ENCODE peak calls at places on chromosomes 4 and X, in six cellular contexts. B is heart left ventricle, V is GM12878, J is adrenal gland, U is IMR-90, M is breast epithelium. E is an unnamed sample.
A peak's percentile ranks its signal among the peaks of the same experiment; 100 is the strongest.

GRCh38 chr4:84920591-84920990 is 45.9 kb downstream of the WDFY3 start:
- DNase-seq in B (no peak), V (no peak), J (no peak), U (peak; percentile 78), M (no peak), E (no peak)

GRCh38 chr4:163157157-163157556 is 9.5 kb downstream of the NAF1 start:
- DNase-seq in B (no peak), V (no peak), J (no peak), U (peak; percentile 88), M (no peak), E (no peak)

GRCh38 chrX:151488677-151489076 is 74.8 kb upstream of the PASD1 start:
- DNase-seq in B (no peak), V (no peak), J (peak; percentile 51), U (no peak), M (no peak), E (no peak)

GRCh38 chrX:119784747-119785446 is 6.5 kb downstream of the RPL39 start:
- DNase-seq in B (no peak), V (no peak), J (peak; percentile 52), U (peak; percentile 23), M (no peak), E (no peak)

GRCh38 chr4:110487873-110488272 is 11.9 kb downstream of the ENPEP start:
- DNase-seq in B (no peak), V (no peak), J (no peak), U (no peak), M (no peak), E (no peak)

GRCh38 chr4:66769436-66769835 is 775.9 kb downstream of the CENPC start:
- DNase-seq in B (no peak), V (no peak), J (no peak), U (no peak), M (no peak), E (no peak)

GRCh38 chr4:107564326-107564725 is 155.7 kb downstream of the PAPSS1 start:
- DNase-seq in B (no peak), V (no peak), J (no peak), U (no peak), M (no peak), E (no peak)

GRCh38 chrX:108945883-108946523 is 209.6 kb upstream of the IRS4 start:
- DNase-seq in B (no peak), V (no peak), J (no peak), U (no peak), M (no peak), E (no peak)

GRCh38 chr4:141131738-141132688 is 1.3 kb downstream of the RNF150 start:
- DNase-seq in B (peak; percentile 31), V (no peak), J (peak; percentile 65), U (peak; percentile 20), M (no peak), E (no peak)

GRCh38 chrX:10047631-10048030 is 80.5 kb downstream of the CLDN34 start:
- DNase-seq in B (no peak), V (no peak), J (no peak), U (no peak), M (peak; percentile 39), E (no peak)

GRCh38 chr4:153220709-153221367 is 16.6 kb downstream of the TRIM2 start:
- DNase-seq in B (no peak), V (no peak), J (no peak), U (peak; percentile 64), M (no peak), E (no peak)

GRCh38 chr4:175646802-175647201 is 165.3 kb downstream of the GPM6A start:
- DNase-seq in B (no peak), V (no peak), J (no peak), U (no peak), M (no peak), E (no peak)

GRCh38 chr4:38605794-38606586 is 58.0 kb upstream of the KLF3 start:
- DNase-seq in B (no peak), V (no peak), J (no peak), U (no peak), M (no peak), E (no peak)

GRCh38 chr4:158578476-158578875 is 56.8 kb downstream of the RXFP1 start:
- DNase-seq in B (no peak), V (no peak), J (no peak), U (peak; percentile 51), M (no peak), E (no peak)

GRCh38 chr4:107721436-107722090 is 1.5 kb upstream of the PAPSS1 start:
- DNase-seq in B (no peak), V (no peak), J (no peak), U (no peak), M (no peak), E (no peak)

GRCh38 chr4:1593038-1593417 is 91.1 kb downstream of the FAM53A start:
- DNase-seq in B (no peak), V (no peak), J (no peak), U (no peak), M (no peak), E (no peak)

GRCh38 chrX:153645151-153645550 is 1.9 kb upstream of the DUSP9 start:
- DNase-seq in B (no peak), V (no peak), J (no peak), U (no peak), M (no peak), E (no peak)

GRCh38 chr4:13653356-13653755 is 25.8 kb upstream of the BOD1L1 start:
- DNase-seq in B (no peak), V (no peak), J (no peak), U (no peak), M (no peak), E (no peak)

GRCh38 chr4:88765729-88766128 is 68.1 kb upstream of the NAP1L5 start:
- DNase-seq in B (peak; percentile 56), V (no peak), J (peak; percentile 79), U (peak; percentile 84), M (peak; percentile 42), E (no peak)

GRCh38 chrX:73850124-73851013 is 287.4 kb downstream of the CHIC1 start:
- DNase-seq in B (no peak), V (peak; percentile 62), J (no peak), U (peak; percentile 38), M (peak; percentile 33), E (no peak)

GRCh38 chr4:94413085-94413685 is 38.6 kb upstream of the PDLIM5 start:
- DNase-seq in B (no peak), V (no peak), J (no peak), U (peak; percentile 26), M (no peak), E (no peak)

GRCh38 chr4:161546902-161547301 is 616.9 kb downstream of the FSTL5 start:
- DNase-seq in B (no peak), V (no peak), J (no peak), U (no peak), M (no peak), E (no peak)

GRCh38 chrX:13471269-13471668 is 98.1 kb upstream of the EGFL6 start:
- DNase-seq in B (no peak), V (no peak), J (no peak), U (no peak), M (no peak), E (no peak)

GRCh38 chr4:169485791-169486742 is 126.3 kb downstream of the NEK1 start:
- DNase-seq in B (no peak), V (peak; percentile 68), J (peak; percentile 70), U (peak; percentile 71), M (no peak), E (peak; percentile 51)

GRCh38 chr4:62495039-62495438 is 1294.9 kb downstream of the ADGRL3 start:
- DNase-seq in B (no peak), V (no peak), J (no peak), U (no peak), M (no peak), E (no peak)

GRCh38 chrX:83185887-83186286 is 322.2 kb upstream of the POU3F4 start:
- DNase-seq in B (no peak), V (no peak), J (no peak), U (no peak), M (no peak), E (no peak)

DNA sequence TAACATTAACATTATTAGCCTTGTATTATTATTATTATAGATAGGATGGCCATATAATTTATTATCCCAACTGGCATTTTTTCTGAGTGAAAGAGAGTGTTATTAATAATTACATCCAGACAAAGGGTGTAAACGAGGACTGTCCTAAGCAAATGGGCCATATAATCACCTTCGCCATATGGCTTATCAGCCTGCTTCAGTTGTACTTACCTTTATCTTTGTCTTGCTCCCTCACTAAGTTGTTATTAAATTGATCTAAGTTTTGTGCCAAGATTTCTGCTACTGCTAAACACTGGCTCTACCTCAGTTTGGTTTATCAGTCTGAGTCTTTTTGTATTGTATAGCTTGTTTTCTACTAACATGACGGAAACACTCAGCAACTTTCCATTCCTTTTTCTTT is 76.9 kb downstream of the STIM2 start:
- DNase-seq in B (no peak), V (no peak), J (no peak), U (no peak), M (no peak), E (no peak)
- TF ChIP-seq POLR2A in B (no peak), V (no peak), J (no peak), U (no peak), M (no peak), E (no peak)

GRCh38 chrX:873016-873415 is 242.4 kb downstream of the SHOX start:
- DNase-seq in B (no peak), V (no peak), J (no peak), U (no peak), M (no peak), E (no peak)
- TF ChIP-seq POLR2A in B (no peak), V (no peak), J (no peak), U (no peak), M (no peak), E (no peak)

DNA sequence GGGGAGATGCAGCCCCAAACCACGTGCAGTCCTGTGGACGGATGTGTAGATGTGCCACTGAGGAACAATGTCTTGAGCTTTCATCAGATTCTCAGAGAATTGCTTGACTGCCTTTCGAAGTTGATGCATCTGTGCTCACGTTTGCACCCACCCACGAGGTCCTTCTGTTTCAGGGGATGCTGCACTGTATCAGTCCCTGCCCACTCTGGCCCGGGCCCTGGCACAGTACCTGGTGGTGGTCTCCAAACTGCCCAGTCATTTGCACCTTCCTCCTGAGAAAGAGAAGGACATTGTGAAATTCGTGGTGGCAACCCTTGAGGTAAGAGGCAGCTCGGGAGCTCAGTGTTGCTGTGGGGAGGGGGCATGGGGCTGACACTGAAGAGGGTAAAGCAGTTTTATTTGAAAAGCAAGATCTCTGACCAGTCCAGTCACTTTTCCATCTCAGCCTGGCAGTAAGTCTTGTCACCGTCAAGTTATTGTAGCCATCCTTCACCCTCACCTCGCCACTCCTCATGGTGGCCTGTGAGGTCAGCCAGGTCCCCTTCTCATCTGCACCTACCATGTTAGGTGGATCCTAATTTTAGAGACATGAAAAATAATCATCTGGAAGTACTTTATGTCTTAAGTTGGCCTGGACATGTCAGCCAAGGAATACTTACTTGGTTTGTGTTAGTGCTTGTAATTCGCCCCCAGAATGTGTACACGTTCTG is 36.4 kb upstream of the MSANTD1 start:
- DNase-seq in B (no peak), V (no peak), J (no peak), U (no peak), M (no peak), E (no peak)
- TF ChIP-seq POLR2A in B (no peak), V (no peak), J (no peak), U (no peak), M (no peak), E (no peak)

GRCh38 chr4:184283659-184284335 is 66.1 kb upstream of the ENPP6 start:
- DNase-seq in B (no peak), V (no peak), J (peak; percentile 48), U (no peak), M (no peak), E (no peak)
- TF ChIP-seq POLR2A in B (no peak), V (peak; percentile 82), J (no peak), U (no peak), M (no peak), E (no peak)

E was measured in tibial nerve.